ENCODE peak calls at places on chromosomes 13 and 19, in seven cellular contexts. E is tibial nerve; I is mucosa of descending colon; D is CD8-positive, alpha-beta T cell; L is thoracic aorta; G is pancreas; C is BE2C. N is an unnamed sample.
A peak's percentile ranks its signal among the peaks of the same experiment; 100 is the strongest.

GRCh38 chr13:111492341-111492945 is 172.0 kb downstream of the TEX29 start:
- DNase-seq in E (no peak), I (no peak), D (no peak), L (no peak), G (no peak), C (no peak), N (peak; percentile 65)

GRCh38 chr19:38877781-38878574 is at the start of gene RINL:
- DNase-seq in E (no peak), I (peak; percentile 65), D (no peak), L (no peak), G (no peak), C (no peak), N (no peak)

GRCh38 chr13:25241007-25241406 is 46.3 kb downstream of the MTMR6 start:
- DNase-seq in E (no peak), I (no peak), D (no peak), L (no peak), G (no peak), C (no peak), N (no peak)

GRCh38 chr13:73428706-73429105 is 369.9 kb downstream of the KLF5 start:
- DNase-seq in E (no peak), I (no peak), D (no peak), L (no peak), G (no peak), C (no peak), N (no peak)

GRCh38 chr13:110387451-110388140 is 80.5 kb downstream of the COL4A2 start:
- DNase-seq in E (no peak), I (no peak), D (no peak), L (peak; percentile 56), G (no peak), C (no peak), N (no peak)

GRCh38 chr19:4984448-4984990 is 15.6 kb downstream of the KDM4B start:
- DNase-seq in E (no peak), I (no peak), D (no peak), L (no peak), G (no peak), C (peak; percentile 55), N (no peak)

GRCh38 chr13:48223016-48223385 is 10.0 kb upstream of the ITM2B start:
- DNase-seq in E (no peak), I (no peak), D (no peak), L (no peak), G (no peak), C (no peak), N (no peak)

GRCh38 chr19:46353730-46354528 is 7.0 kb downstream of the PPP5C start:
- DNase-seq in E (no peak), I (no peak), D (no peak), L (no peak), G (peak; percentile 58), C (no peak), N (no peak)

GRCh38 chr19:18401580-18402112 is 4.2 kb upstream of the LRRC25 start:
- DNase-seq in E (no peak), I (peak; percentile 76), D (no peak), L (no peak), G (no peak), C (no peak), N (no peak)

GRCh38 chr13:109957875-109958274 is 171.5 kb upstream of the IRS2 start:
- DNase-seq in E (no peak), I (no peak), D (no peak), L (no peak), G (no peak), C (no peak), N (no peak)

GRCh38 chr19:14686411-14686810 is 3.4 kb upstream of the ZNF333 start:
- DNase-seq in E (no peak), I (no peak), D (no peak), L (no peak), G (no peak), C (peak; percentile 19), N (no peak)

GRCh38 chr19:20247016-20247683 is 80.1 kb downstream of the ZNF486 start:
- DNase-seq in E (no peak), I (peak; percentile 38), D (no peak), L (no peak), G (peak; percentile 70), C (no peak), N (no peak)

GRCh38 chr13:99806671-99807070 is 164.9 kb downstream of the ZIC5 start:
- DNase-seq in E (no peak), I (no peak), D (no peak), L (no peak), G (no peak), C (no peak), N (no peak)

GRCh38 chr13:40993987-40994386 is 25.1 kb downstream of the ELF1 start:
- DNase-seq in E (no peak), I (no peak), D (no peak), L (no peak), G (peak; percentile 81), C (no peak), N (no peak)

GRCh38 chr19:29681422-29682235 is 16.4 kb downstream of the PLEKHF1 start:
- DNase-seq in E (no peak), I (no peak), D (no peak), L (no peak), G (no peak), C (no peak), N (peak; percentile 84)

GRCh38 chr13:20102776-20103175 is 58.1 kb downstream of the GJA3 start:
- DNase-seq in E (no peak), I (no peak), D (no peak), L (no peak), G (no peak), C (no peak), N (no peak)

GRCh38 chr13:79413521-79413920 is 7.5 kb upstream of the RBM26 start:
- DNase-seq in E (no peak), I (no peak), D (no peak), L (no peak), G (no peak), C (no peak), N (no peak)

GRCh38 chr13:57946361-57946760 is 314.8 kb downstream of the PCDH17 start:
- DNase-seq in E (no peak), I (no peak), D (no peak), L (no peak), G (no peak), C (no peak), N (no peak)

GRCh38 chr13:76164290-76164689 is 528.2 kb downstream of the LMO7 start:
- DNase-seq in E (no peak), I (no peak), D (no peak), L (no peak), G (no peak), C (no peak), N (no peak)

DNA sequence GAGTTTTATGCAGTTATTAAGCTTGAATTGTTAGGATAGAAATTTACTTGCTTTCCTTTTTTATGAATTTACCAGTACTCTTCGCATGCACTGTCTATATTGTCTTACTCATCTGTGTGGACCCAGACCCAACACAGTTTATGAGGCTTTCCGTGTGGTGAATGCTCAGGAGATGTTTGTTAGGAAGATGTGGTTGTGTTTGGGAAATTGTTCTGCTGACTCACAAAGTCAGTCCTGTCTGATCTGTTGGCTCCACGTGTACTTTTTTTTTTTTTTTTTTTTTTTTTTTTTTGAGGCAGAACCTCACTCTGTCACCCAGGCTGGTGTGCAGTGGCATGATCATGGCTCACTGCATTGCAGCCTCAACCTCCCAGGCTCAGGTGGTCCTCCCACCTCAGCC is 532.5 kb downstream of the LMO7 start:
- DNase-seq in E (no peak), I (no peak), D (no peak), L (no peak), G (no peak), C (no peak), N (no peak)
- TF ChIP-seq CTCF in E (no peak), I (no peak), D (no peak), L (no peak), G (no peak), C (no peak), N (no peak)

GRCh38 chr19:41421314-41421713 is 5.9 kb downstream of the B3GNT8 start:
- DNase-seq in E (no peak), I (peak; percentile 81), D (no peak), L (no peak), G (no peak), C (no peak), N (no peak)
- H3K4me3 ChIP-seq in E (no peak overlapping the region), I (no peak overlapping the region), D (no peak overlapping the region), L (no peak overlapping the region), G (no peak overlapping the region), C (no peak overlapping the region), N (no peak overlapping the region)

DNA sequence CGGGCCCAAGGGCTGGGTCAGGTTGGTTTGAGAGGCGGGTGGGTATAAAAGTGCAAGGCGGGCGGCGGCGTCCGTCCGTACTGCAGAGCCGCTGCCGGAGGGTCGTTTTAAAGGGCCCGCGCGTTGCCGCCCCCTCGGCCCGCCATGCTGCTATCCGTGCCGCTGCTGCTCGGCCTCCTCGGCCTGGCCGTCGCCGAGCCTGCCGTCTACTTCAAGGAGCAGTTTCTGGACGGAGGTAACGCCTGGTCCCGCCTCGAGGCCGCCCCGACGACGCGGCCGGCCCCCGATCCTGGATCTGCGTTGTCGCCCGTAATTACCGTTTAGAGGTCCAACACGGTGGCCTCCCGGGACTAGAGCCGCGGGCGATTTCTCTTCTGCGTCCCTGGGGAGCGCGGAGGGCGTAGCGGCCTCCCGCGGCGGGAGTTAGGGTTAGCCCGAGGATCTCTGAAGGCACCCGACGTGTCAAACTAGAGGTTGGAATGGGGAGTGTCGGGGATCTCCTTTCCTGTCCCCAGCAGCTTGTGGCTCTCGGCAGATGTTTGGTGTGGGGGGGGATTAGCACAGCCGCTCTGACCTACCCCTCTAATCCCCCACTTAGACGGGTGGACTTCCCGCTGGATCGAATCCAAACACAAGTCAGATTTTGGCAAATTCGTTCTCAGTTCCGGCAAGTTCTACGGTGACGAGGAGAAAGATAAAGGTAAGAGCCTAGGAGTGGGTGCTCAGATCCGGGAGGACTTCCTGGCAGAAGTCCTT is at the start of gene CALR:
- DNase-seq in E (no peak), I (no peak), D (no peak), L (no peak), G (no peak), C (peak; percentile 36), N (peak; percentile 91)
- TF ChIP-seq CTCF in E (peak; percentile 67), I (no peak), D (no peak), L (no peak), G (no peak), C (peak; percentile 4), N (no peak)

GRCh38 chr13:45055902-45056648 is 64.2 kb upstream of the GTF2F2 start:
- DNase-seq in E (no peak), I (no peak), D (no peak), L (no peak), G (no peak), C (no peak), N (no peak)
- H3K4me3 ChIP-seq in E (no peak overlapping the region), I (no peak overlapping the region), D (no peak overlapping the region), L (peak overlapping the region; percentile 25), G (no peak overlapping the region), C (no peak overlapping the region), N (no peak overlapping the region)

GRCh38 chr19:49862411-49863253 is 4.7 kb downstream of the PNKP start:
- DNase-seq in E (no peak), I (peak; percentile 43), D (no peak), L (no peak), G (peak; percentile 31), C (peak; percentile 72), N (no peak)
- TF ChIP-seq CTCF in E (no peak), I (no peak), D (no peak), L (no peak), G (no peak), C (peak; percentile 38), N (no peak)

GRCh38 chr19:54551293-54551692 is 22.3 kb upstream of the LILRA2 start:
- DNase-seq in E (no peak), I (no peak), D (no peak), L (no peak), G (no peak), C (no peak), N (no peak)
- H3K4me3 ChIP-seq in E (no peak overlapping the region), I (no peak overlapping the region), D (no peak overlapping the region), L (no peak overlapping the region), G (no peak overlapping the region), C (no peak overlapping the region), N (no peak overlapping the region)

N was measured in lower leg skin.